ENCODE peak calls at places on chromosomes 4 and X, in seven cellular contexts. One of them, this sample, is unnamed. For H3K4me1, the result is how much of the 10 kb centered on the place peaks cover.

GRCh38 chrX:120125444-120125843 is 9.7 kb upstream of the RHOXF1 start:
- DNase-seq in H1: no peak
- DNase-seq in ovary: peak
- DNase-seq in stomach: no peak
- DNase-seq in HepG2: no peak
- DNase-seq in tibial nerve: no peak
- DNase-seq in A549: no peak
- DNase-seq in this sample: no peak

GRCh38 chrX:10971176-10971575 is 140.0 kb upstream of the HCCS start:
- DNase-seq in stomach: no peak
- DNase-seq in ovary: no peak
- DNase-seq in tibial nerve: no peak
- DNase-seq in HepG2: no peak
- DNase-seq in A549: no peak
- DNase-seq in H1: no peak
- DNase-seq in this sample: no peak

GRCh38 chr4:26885912-26886274 is 25.3 kb downstream of the STIM2 start:
- DNase-seq in H1: no peak
- DNase-seq in stomach: no peak
- DNase-seq in HepG2: no peak
- DNase-seq in ovary: no peak
- DNase-seq in A549: no peak
- DNase-seq in tibial nerve: no peak
- DNase-seq in this sample: no peak

GRCh38 chrX:154799554-154800348 is 5.5 kb downstream of the MPP1 start:
- DNase-seq in ovary: no peak
- DNase-seq in HepG2: peak
- DNase-seq in H1: no peak
- DNase-seq in stomach: peak
- DNase-seq in tibial nerve: no peak
- DNase-seq in A549: peak
- DNase-seq in this sample: peak

GRCh38 chrX:68665502-68665901 is 18.0 kb downstream of the STARD8 start:
- DNase-seq in stomach: no peak
- DNase-seq in H1: no peak
- DNase-seq in A549: no peak
- DNase-seq in HepG2: no peak
- DNase-seq in ovary: no peak
- DNase-seq in tibial nerve: no peak
- DNase-seq in this sample: no peak

GRCh38 chrX:105323951-105324350 is 103.5 kb upstream of the TEX13A start:
- DNase-seq in ovary: no peak
- DNase-seq in HepG2: no peak
- DNase-seq in A549: no peak
- DNase-seq in H1: no peak
- DNase-seq in tibial nerve: no peak
- DNase-seq in stomach: no peak
- DNase-seq in this sample: no peak

GRCh38 chr4:168619266-168619631 is 122.4 kb downstream of the PALLD start:
- DNase-seq in A549: no peak
- DNase-seq in HepG2: no peak
- DNase-seq in stomach: no peak
- DNase-seq in tibial nerve: no peak
- DNase-seq in H1: no peak
- DNase-seq in ovary: no peak
- DNase-seq in this sample: no peak

GRCh38 chrX:13341491-13342101 is 21.7 kb upstream of the ATXN3L start:
- DNase-seq in H1: no peak
- DNase-seq in HepG2: no peak
- DNase-seq in tibial nerve: no peak
- DNase-seq in A549: no peak
- DNase-seq in ovary: no peak
- DNase-seq in stomach: no peak
- DNase-seq in this sample: no peak

GRCh38 chr4:81084029-81084428 is 53.5 kb downstream of the BMP3 start:
- DNase-seq in H1: no peak
- DNase-seq in A549: no peak
- DNase-seq in stomach: no peak
- DNase-seq in HepG2: peak
- DNase-seq in ovary: no peak
- DNase-seq in tibial nerve: no peak
- DNase-seq in this sample: no peak

GRCh38 chrX:10173331-10173900 is 16.6 kb downstream of the CLCN4 start:
- DNase-seq in HepG2: no peak
- DNase-seq in H1: peak
- DNase-seq in tibial nerve: no peak
- DNase-seq in ovary: peak
- DNase-seq in A549: no peak
- DNase-seq in stomach: peak
- DNase-seq in this sample: no peak

GRCh38 chr4:39698424-39699009 is 581 bp downstream of the UBE2K start:
- DNase-seq in stomach: peak
- DNase-seq in A549: peak
- DNase-seq in tibial nerve: peak
- DNase-seq in H1: peak
- DNase-seq in ovary: peak
- DNase-seq in HepG2: peak
- DNase-seq in this sample: peak

GRCh38 chr4:25619601-25620000 is 36.0 kb upstream of the SLC34A2 start:
- DNase-seq in tibial nerve: no peak
- DNase-seq in A549: no peak
- DNase-seq in stomach: no peak
- DNase-seq in HepG2: no peak
- DNase-seq in ovary: no peak
- DNase-seq in H1: no peak
- DNase-seq in this sample: no peak

GRCh38 chr4:110516106-110516922 is 40.4 kb downstream of the ENPEP start:
- DNase-seq in ovary: peak
- DNase-seq in stomach: peak
- DNase-seq in HepG2: peak
- DNase-seq in H1: peak
- DNase-seq in A549: peak
- DNase-seq in tibial nerve: peak
- DNase-seq in this sample: peak

GRCh38 chr4:74483226-74483911 is 38.4 kb downstream of the AREG start:
- DNase-seq in H1: no peak
- DNase-seq in A549: no peak
- DNase-seq in HepG2: no peak
- DNase-seq in tibial nerve: no peak
- DNase-seq in ovary: no peak
- DNase-seq in stomach: no peak
- DNase-seq in this sample: no peak
- H3K4me1 ChIP-seq in H1: under half
- H3K4me1 ChIP-seq in A549: under half
- H3K4me1 ChIP-seq in HepG2: under half
- H3K4me1 ChIP-seq in tibial nerve: under half
- H3K4me1 ChIP-seq in ovary: under half
- H3K4me1 ChIP-seq in stomach: under half
- H3K4me1 ChIP-seq in this sample: under half

GRCh38 chr4:76968937-76969336 is 19.4 kb downstream of the SEPTIN11 start:
- DNase-seq in H1: no peak
- DNase-seq in ovary: no peak
- DNase-seq in stomach: no peak
- DNase-seq in A549: no peak
- DNase-seq in HepG2: no peak
- DNase-seq in tibial nerve: no peak
- DNase-seq in this sample: no peak

GRCh38 chr4:76966024-76966579 is 16.6 kb downstream of the SEPTIN11 start:
- DNase-seq in H1: no peak
- DNase-seq in A549: no peak
- DNase-seq in HepG2: no peak
- DNase-seq in tibial nerve: no peak
- DNase-seq in stomach: no peak
- DNase-seq in ovary: no peak
- DNase-seq in this sample: no peak

GRCh38 chr4:76974150-76974549 is 24.6 kb downstream of the SEPTIN11 start:
- DNase-seq in HepG2: no peak
- DNase-seq in H1: no peak
- DNase-seq in tibial nerve: no peak
- DNase-seq in stomach: no peak
- DNase-seq in ovary: no peak
- DNase-seq in A549: no peak
- DNase-seq in this sample: no peak

GRCh38 chr4:76969941-76970529 is 20.5 kb downstream of the SEPTIN11 start:
- DNase-seq in HepG2: no peak
- DNase-seq in ovary: no peak
- DNase-seq in H1: no peak
- DNase-seq in A549: no peak
- DNase-seq in stomach: no peak
- DNase-seq in tibial nerve: no peak
- DNase-seq in this sample: no peak

GRCh38 chr4:76969493-76969892 is 19.9 kb downstream of the SEPTIN11 start:
- DNase-seq in stomach: no peak
- DNase-seq in A549: no peak
- DNase-seq in tibial nerve: no peak
- DNase-seq in HepG2: no peak
- DNase-seq in ovary: no peak
- DNase-seq in H1: no peak
- DNase-seq in this sample: no peak
- TF ChIP-seq EP300 in stomach: no peak
- TF ChIP-seq EP300 in A549: no peak
- TF ChIP-seq EP300 in tibial nerve: no peak
- TF ChIP-seq EP300 in HepG2: no peak
- TF ChIP-seq EP300 in ovary: no peak
- TF ChIP-seq EP300 in H1: no peak
- TF ChIP-seq EP300 in this sample: no peak

DNA sequence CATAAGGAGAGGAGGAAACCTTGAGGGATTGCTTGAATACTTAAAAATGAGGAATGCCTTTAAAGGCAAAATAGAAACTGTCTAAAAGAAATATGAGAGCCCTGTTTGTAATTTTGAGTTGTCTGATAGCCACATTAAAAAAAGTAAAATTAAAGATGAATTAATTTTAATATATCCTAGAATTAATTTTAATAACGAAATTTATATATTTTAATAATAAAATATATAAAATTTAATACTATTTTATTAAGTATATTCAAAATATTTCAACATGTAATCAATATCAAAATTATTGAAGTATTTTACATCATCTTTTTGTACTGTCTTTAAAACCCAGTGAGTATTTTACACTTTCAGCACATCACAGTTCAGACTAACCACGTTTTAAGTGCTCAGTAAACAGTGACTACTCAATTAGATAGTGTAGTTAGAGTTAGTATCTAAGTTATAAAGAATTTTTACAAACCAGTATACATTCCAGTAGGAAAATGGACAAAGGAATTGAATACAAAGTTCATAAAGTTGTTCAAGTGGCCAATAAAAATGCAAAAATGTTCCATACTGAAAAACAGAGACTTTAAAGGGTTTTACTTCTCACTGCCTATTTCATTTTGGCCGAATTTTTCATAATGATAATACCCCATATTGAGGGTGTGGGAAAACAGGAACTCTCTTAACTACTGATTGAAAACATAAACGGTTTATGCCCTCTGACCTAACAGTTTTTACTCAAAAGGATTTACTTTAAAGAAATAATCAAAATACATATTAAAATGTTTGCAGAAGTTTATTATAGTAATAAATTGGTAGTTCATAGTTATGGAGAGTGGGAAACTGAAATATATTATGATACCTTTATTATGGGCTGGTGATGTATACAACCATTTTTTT is 2.9 kb downstream of the SLC30A9 start:
- DNase-seq in tibial nerve: no peak
- DNase-seq in H1: no peak
- DNase-seq in A549: no peak
- DNase-seq in stomach: no peak
- DNase-seq in HepG2: no peak
- DNase-seq in ovary: no peak
- DNase-seq in this sample: no peak
- TF ChIP-seq POLR2A in tibial nerve: no peak
- TF ChIP-seq POLR2A in H1: no peak
- TF ChIP-seq POLR2A in A549: no peak
- TF ChIP-seq POLR2A in stomach: no peak
- TF ChIP-seq POLR2A in HepG2: no peak
- TF ChIP-seq POLR2A in ovary: no peak
- TF ChIP-seq POLR2A in this sample: no peak

DNA sequence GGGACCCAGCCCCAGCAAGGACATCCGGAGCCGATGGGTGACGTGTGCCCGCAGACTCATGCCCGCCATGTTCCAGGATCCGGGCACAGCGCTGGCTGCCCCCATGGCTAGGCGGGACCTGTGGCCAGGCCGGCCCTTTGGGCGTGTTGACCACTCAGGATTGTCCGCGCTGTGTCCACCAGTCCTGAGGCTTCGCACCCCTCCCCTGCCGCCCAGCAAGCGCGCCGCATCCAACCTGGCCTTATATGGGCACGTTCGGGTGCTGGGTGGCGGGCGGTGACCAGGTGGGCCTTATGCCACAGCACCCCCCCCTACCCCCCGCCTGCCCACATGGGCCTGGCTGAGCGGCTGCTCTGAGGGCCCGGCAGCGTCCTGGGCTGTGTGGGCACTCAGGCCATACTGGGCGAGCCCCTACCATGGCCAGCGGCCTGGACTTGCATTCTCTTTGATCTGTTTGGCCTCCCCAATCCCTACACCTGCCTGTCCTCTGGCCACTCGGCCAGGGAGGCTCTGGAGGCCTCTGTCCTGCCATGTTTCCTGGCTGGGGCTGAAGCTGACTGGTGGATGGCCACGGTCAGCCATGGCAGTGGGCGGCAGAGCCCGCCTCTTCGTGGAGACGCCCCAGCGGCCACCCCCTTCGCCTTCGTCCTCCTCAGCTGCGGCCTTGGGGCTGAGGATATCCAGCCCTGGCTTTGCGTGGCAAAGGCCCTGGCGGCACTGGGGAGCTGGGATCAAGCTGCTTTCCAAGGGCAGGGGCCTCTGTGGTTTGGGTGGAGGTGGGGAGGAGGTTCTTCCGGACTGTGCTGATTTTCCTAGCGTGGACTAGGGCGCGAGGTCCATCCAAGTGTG is 2.0 kb downstream of the FGFRL1 start:
- DNase-seq in A549: no peak
- DNase-seq in H1: no peak
- DNase-seq in stomach: no peak
- DNase-seq in ovary: no peak
- DNase-seq in tibial nerve: no peak
- DNase-seq in HepG2: no peak
- DNase-seq in this sample: no peak
- H3K4me1 ChIP-seq in A549: under half
- H3K4me1 ChIP-seq in H1: under half
- H3K4me1 ChIP-seq in stomach: under half
- H3K4me1 ChIP-seq in ovary: under half
- H3K4me1 ChIP-seq in tibial nerve: half or more
- H3K4me1 ChIP-seq in HepG2: half or more
- H3K4me1 ChIP-seq in this sample: under half